ENCODE peak calls at places on chromosomes 12 and 14, in six cellular contexts. One of them, this sample, is unnamed.

GRCh38 chr14:24192933-24193332 is 2.3 kb downstream of the TM9SF1 start:
- DNase-seq in mucosa of descending colon: no peak
- DNase-seq in CD8-positive, alpha-beta T cell: no peak
- DNase-seq in NCI-H345: no peak
- DNase-seq in stimulated activated CD4-positive, alpha-beta T cell treated with anti-CD3 and anti-CD28 coated beads, Interleukin-2, amount 100 ng/mL, for 48 hours: no peak
- DNase-seq in AG04450: no peak
- DNase-seq in this sample: no peak

GRCh38 chr12:117192057-117192456 is 1.8 kb upstream of the FBXO21 start:
- DNase-seq in mucosa of descending colon: no peak
- DNase-seq in CD8-positive, alpha-beta T cell: no peak
- DNase-seq in NCI-H345: no peak
- DNase-seq in stimulated activated CD4-positive, alpha-beta T cell treated with anti-CD3 and anti-CD28 coated beads, Interleukin-2, amount 100 ng/mL, for 48 hours: no peak
- DNase-seq in AG04450: no peak
- DNase-seq in this sample: no peak

GRCh38 chr12:34607520-34608195 is 585.4 kb downstream of the ALG10 start:
- DNase-seq in mucosa of descending colon: peak; percentile 14
- DNase-seq in CD8-positive, alpha-beta T cell: no peak
- DNase-seq in NCI-H345: no peak
- DNase-seq in stimulated activated CD4-positive, alpha-beta T cell treated with anti-CD3 and anti-CD28 coated beads, Interleukin-2, amount 100 ng/mL, for 48 hours: no peak
- DNase-seq in AG04450: no peak
- DNase-seq in this sample: no peak

GRCh38 chr14:74237441-74237840 is 1.8 kb upstream of the VSX2 start:
- DNase-seq in mucosa of descending colon: no peak
- DNase-seq in CD8-positive, alpha-beta T cell: no peak
- DNase-seq in NCI-H345: no peak
- DNase-seq in stimulated activated CD4-positive, alpha-beta T cell treated with anti-CD3 and anti-CD28 coated beads, Interleukin-2, amount 100 ng/mL, for 48 hours: no peak
- DNase-seq in AG04450: no peak
- DNase-seq in this sample: no peak

GRCh38 chr12:116964004-116964739 is 53.4 kb downstream of the FBXW8 start:
- DNase-seq in mucosa of descending colon: no peak
- DNase-seq in CD8-positive, alpha-beta T cell: no peak
- DNase-seq in NCI-H345: no peak
- DNase-seq in stimulated activated CD4-positive, alpha-beta T cell treated with anti-CD3 and anti-CD28 coated beads, Interleukin-2, amount 100 ng/mL, for 48 hours: no peak
- DNase-seq in AG04450: no peak
- DNase-seq in this sample: no peak

GRCh38 chr12:115464673-115465060 is 780.7 kb upstream of the TBX3 start:
- DNase-seq in mucosa of descending colon: no peak
- DNase-seq in CD8-positive, alpha-beta T cell: no peak
- DNase-seq in NCI-H345: no peak
- DNase-seq in stimulated activated CD4-positive, alpha-beta T cell treated with anti-CD3 and anti-CD28 coated beads, Interleukin-2, amount 100 ng/mL, for 48 hours: no peak
- DNase-seq in AG04450: no peak
- DNase-seq in this sample: no peak

GRCh38 chr14:59133202-59133601 is 55.3 kb upstream of the DAAM1 start:
- DNase-seq in mucosa of descending colon: no peak
- DNase-seq in CD8-positive, alpha-beta T cell: no peak
- DNase-seq in NCI-H345: no peak
- DNase-seq in stimulated activated CD4-positive, alpha-beta T cell treated with anti-CD3 and anti-CD28 coated beads, Interleukin-2, amount 100 ng/mL, for 48 hours: no peak
- DNase-seq in AG04450: no peak
- DNase-seq in this sample: no peak

GRCh38 chr14:75032939-75033338 is 18.3 kb downstream of the MLH3 start:
- DNase-seq in mucosa of descending colon: no peak
- DNase-seq in CD8-positive, alpha-beta T cell: no peak
- DNase-seq in NCI-H345: no peak
- DNase-seq in stimulated activated CD4-positive, alpha-beta T cell treated with anti-CD3 and anti-CD28 coated beads, Interleukin-2, amount 100 ng/mL, for 48 hours: no peak
- DNase-seq in AG04450: no peak
- DNase-seq in this sample: no peak

GRCh38 chr14:95288672-95289322 is 30.9 kb downstream of the CLMN start:
- DNase-seq in mucosa of descending colon: no peak
- DNase-seq in CD8-positive, alpha-beta T cell: no peak
- DNase-seq in NCI-H345: no peak
- DNase-seq in stimulated activated CD4-positive, alpha-beta T cell treated with anti-CD3 and anti-CD28 coated beads, Interleukin-2, amount 100 ng/mL, for 48 hours: no peak
- DNase-seq in AG04450: no peak
- DNase-seq in this sample: no peak

GRCh38 chr12:80053048-80053790 is 46.1 kb upstream of the OTOGL start:
- DNase-seq in mucosa of descending colon: peak; percentile 35
- DNase-seq in CD8-positive, alpha-beta T cell: no peak
- DNase-seq in NCI-H345: no peak
- DNase-seq in stimulated activated CD4-positive, alpha-beta T cell treated with anti-CD3 and anti-CD28 coated beads, Interleukin-2, amount 100 ng/mL, for 48 hours: no peak
- DNase-seq in AG04450: peak; percentile 81
- DNase-seq in this sample: peak; percentile 31

GRCh38 chr12:78483767-78484315 is 380.7 kb upstream of the SYT1 start:
- DNase-seq in mucosa of descending colon: no peak
- DNase-seq in CD8-positive, alpha-beta T cell: no peak
- DNase-seq in NCI-H345: peak; percentile 70
- DNase-seq in stimulated activated CD4-positive, alpha-beta T cell treated with anti-CD3 and anti-CD28 coated beads, Interleukin-2, amount 100 ng/mL, for 48 hours: no peak
- DNase-seq in AG04450: no peak
- DNase-seq in this sample: no peak

GRCh38 chr12:30755395-30755762 is 628 bp upstream of the CAPRIN2 start:
- DNase-seq in mucosa of descending colon: no peak
- DNase-seq in CD8-positive, alpha-beta T cell: no peak
- DNase-seq in NCI-H345: no peak
- DNase-seq in stimulated activated CD4-positive, alpha-beta T cell treated with anti-CD3 and anti-CD28 coated beads, Interleukin-2, amount 100 ng/mL, for 48 hours: no peak
- DNase-seq in AG04450: no peak
- DNase-seq in this sample: no peak

GRCh38 chr12:116958402-116959197 is 47.9 kb downstream of the FBXW8 start:
- DNase-seq in mucosa of descending colon: no peak
- DNase-seq in CD8-positive, alpha-beta T cell: no peak
- DNase-seq in NCI-H345: no peak
- DNase-seq in stimulated activated CD4-positive, alpha-beta T cell treated with anti-CD3 and anti-CD28 coated beads, Interleukin-2, amount 100 ng/mL, for 48 hours: no peak
- DNase-seq in AG04450: no peak
- DNase-seq in this sample: no peak

GRCh38 chr12:29032431-29032830 is 116.6 kb upstream of the FAR2 start:
- DNase-seq in mucosa of descending colon: no peak
- DNase-seq in CD8-positive, alpha-beta T cell: no peak
- DNase-seq in NCI-H345: no peak
- DNase-seq in stimulated activated CD4-positive, alpha-beta T cell treated with anti-CD3 and anti-CD28 coated beads, Interleukin-2, amount 100 ng/mL, for 48 hours: no peak
- DNase-seq in AG04450: no peak
- DNase-seq in this sample: no peak

GRCh38 chr12:28933176-28933575 is 215.9 kb upstream of the FAR2 start:
- DNase-seq in mucosa of descending colon: no peak
- DNase-seq in CD8-positive, alpha-beta T cell: no peak
- DNase-seq in NCI-H345: no peak
- DNase-seq in stimulated activated CD4-positive, alpha-beta T cell treated with anti-CD3 and anti-CD28 coated beads, Interleukin-2, amount 100 ng/mL, for 48 hours: no peak
- DNase-seq in AG04450: no peak
- DNase-seq in this sample: no peak

GRCh38 chr12:52189376-52190174 is 2.2 kb downstream of the KRT80 start:
- DNase-seq in mucosa of descending colon: no peak
- DNase-seq in CD8-positive, alpha-beta T cell: no peak
- DNase-seq in NCI-H345: no peak
- DNase-seq in stimulated activated CD4-positive, alpha-beta T cell treated with anti-CD3 and anti-CD28 coated beads, Interleukin-2, amount 100 ng/mL, for 48 hours: no peak
- DNase-seq in AG04450: no peak
- DNase-seq in this sample: no peak

GRCh38 chr12:70948976-70949336 is 28.4 kb upstream of the PTPRR start:
- DNase-seq in mucosa of descending colon: no peak
- DNase-seq in CD8-positive, alpha-beta T cell: no peak
- DNase-seq in NCI-H345: no peak
- DNase-seq in stimulated activated CD4-positive, alpha-beta T cell treated with anti-CD3 and anti-CD28 coated beads, Interleukin-2, amount 100 ng/mL, for 48 hours: no peak
- DNase-seq in AG04450: no peak
- DNase-seq in this sample: no peak

GRCh38 chr12:6954754-6955461 is 3.8 kb downstream of the PTPN6 start:
- DNase-seq in mucosa of descending colon: peak; percentile 27
- DNase-seq in CD8-positive, alpha-beta T cell: no peak
- DNase-seq in NCI-H345: no peak
- DNase-seq in stimulated activated CD4-positive, alpha-beta T cell treated with anti-CD3 and anti-CD28 coated beads, Interleukin-2, amount 100 ng/mL, for 48 hours: no peak
- DNase-seq in AG04450: no peak
- DNase-seq in this sample: no peak

GRCh38 chr12:120654656-120655055 is 14.2 kb downstream of the CABP1 start:
- DNase-seq in mucosa of descending colon: peak; percentile 48
- DNase-seq in CD8-positive, alpha-beta T cell: no peak
- DNase-seq in NCI-H345: no peak
- DNase-seq in stimulated activated CD4-positive, alpha-beta T cell treated with anti-CD3 and anti-CD28 coated beads, Interleukin-2, amount 100 ng/mL, for 48 hours: no peak
- DNase-seq in AG04450: no peak
- DNase-seq in this sample: no peak

GRCh38 chr14:21589317-21589716 is 9.4 kb upstream of the OR10G3 start:
- DNase-seq in mucosa of descending colon: no peak
- DNase-seq in CD8-positive, alpha-beta T cell: no peak
- DNase-seq in NCI-H345: no peak
- DNase-seq in stimulated activated CD4-positive, alpha-beta T cell treated with anti-CD3 and anti-CD28 coated beads, Interleukin-2, amount 100 ng/mL, for 48 hours: no peak
- DNase-seq in AG04450: no peak
- DNase-seq in this sample: no peak

GRCh38 chr14:56219666-56220413 is 101.6 kb downstream of the PELI2 start:
- DNase-seq in mucosa of descending colon: no peak
- DNase-seq in CD8-positive, alpha-beta T cell: no peak
- DNase-seq in NCI-H345: no peak
- DNase-seq in stimulated activated CD4-positive, alpha-beta T cell treated with anti-CD3 and anti-CD28 coated beads, Interleukin-2, amount 100 ng/mL, for 48 hours: no peak
- DNase-seq in AG04450: no peak
- DNase-seq in this sample: no peak

GRCh38 chr12:29782821-29783772 is 645 bp downstream of the TMTC1 start:
- DNase-seq in mucosa of descending colon: peak; percentile 31
- DNase-seq in CD8-positive, alpha-beta T cell: no peak
- DNase-seq in NCI-H345: peak; percentile 55
- DNase-seq in stimulated activated CD4-positive, alpha-beta T cell treated with anti-CD3 and anti-CD28 coated beads, Interleukin-2, amount 100 ng/mL, for 48 hours: no peak
- DNase-seq in AG04450: no peak
- DNase-seq in this sample: no peak

GRCh38 chr12:72729451-72730010 is 457.4 kb downstream of the TRHDE start:
- DNase-seq in mucosa of descending colon: no peak
- DNase-seq in CD8-positive, alpha-beta T cell: no peak
- DNase-seq in NCI-H345: no peak
- DNase-seq in stimulated activated CD4-positive, alpha-beta T cell treated with anti-CD3 and anti-CD28 coated beads, Interleukin-2, amount 100 ng/mL, for 48 hours: no peak
- DNase-seq in AG04450: no peak
- DNase-seq in this sample: no peak

GRCh38 chr12:2682301-2683282 is 112.2 kb upstream of the FKBP4 start:
- DNase-seq in mucosa of descending colon: no peak
- DNase-seq in CD8-positive, alpha-beta T cell: peak; percentile 48
- DNase-seq in NCI-H345: peak; percentile 70
- DNase-seq in stimulated activated CD4-positive, alpha-beta T cell treated with anti-CD3 and anti-CD28 coated beads, Interleukin-2, amount 100 ng/mL, for 48 hours: no peak
- DNase-seq in AG04450: peak; percentile 36
- DNase-seq in this sample: peak; percentile 19

GRCh38 chr12:75704208-75704607 is 192.8 kb upstream of the KRR1 start:
- DNase-seq in mucosa of descending colon: no peak
- DNase-seq in CD8-positive, alpha-beta T cell: no peak
- DNase-seq in NCI-H345: no peak
- DNase-seq in stimulated activated CD4-positive, alpha-beta T cell treated with anti-CD3 and anti-CD28 coated beads, Interleukin-2, amount 100 ng/mL, for 48 hours: no peak
- DNase-seq in AG04450: no peak
- DNase-seq in this sample: no peak

GRCh38 chr12:93918262-93918661 is 230.1 kb upstream of the PLXNC1 start:
- DNase-seq in mucosa of descending colon: no peak
- DNase-seq in CD8-positive, alpha-beta T cell: no peak
- DNase-seq in NCI-H345: no peak
- DNase-seq in stimulated activated CD4-positive, alpha-beta T cell treated with anti-CD3 and anti-CD28 coated beads, Interleukin-2, amount 100 ng/mL, for 48 hours: no peak
- DNase-seq in AG04450: no peak
- DNase-seq in this sample: no peak

GRCh38 chr12:26100966-26101744 is 23.7 kb downstream of the BHLHE41 start:
- DNase-seq in mucosa of descending colon: no peak
- DNase-seq in CD8-positive, alpha-beta T cell: no peak
- DNase-seq in NCI-H345: peak; percentile 11
- DNase-seq in stimulated activated CD4-positive, alpha-beta T cell treated with anti-CD3 and anti-CD28 coated beads, Interleukin-2, amount 100 ng/mL, for 48 hours: no peak
- DNase-seq in AG04450: no peak
- DNase-seq in this sample: no peak

GRCh38 chr12:105672576-105672975 is 342.1 kb downstream of the C12orf75 start:
- DNase-seq in mucosa of descending colon: peak; percentile 36
- DNase-seq in CD8-positive, alpha-beta T cell: no peak
- DNase-seq in NCI-H345: no peak
- DNase-seq in stimulated activated CD4-positive, alpha-beta T cell treated with anti-CD3 and anti-CD28 coated beads, Interleukin-2, amount 100 ng/mL, for 48 hours: no peak
- DNase-seq in AG04450: no peak
- DNase-seq in this sample: no peak

GRCh38 chr12:132143328-132144071 is 619 bp downstream of the DDX51 start:
- DNase-seq in mucosa of descending colon: no peak
- DNase-seq in CD8-positive, alpha-beta T cell: peak; percentile 48
- DNase-seq in NCI-H345: no peak
- DNase-seq in stimulated activated CD4-positive, alpha-beta T cell treated with anti-CD3 and anti-CD28 coated beads, Interleukin-2, amount 100 ng/mL, for 48 hours: no peak
- DNase-seq in AG04450: no peak
- DNase-seq in this sample: no peak

GRCh38 chr14:51704465-51705050 is 52.8 kb downstream of the FRMD6 start:
- DNase-seq in mucosa of descending colon: no peak
- DNase-seq in CD8-positive, alpha-beta T cell: no peak
- DNase-seq in NCI-H345: no peak
- DNase-seq in stimulated activated CD4-positive, alpha-beta T cell treated with anti-CD3 and anti-CD28 coated beads, Interleukin-2, amount 100 ng/mL, for 48 hours: no peak
- DNase-seq in AG04450: no peak
- DNase-seq in this sample: no peak

GRCh38 chr12:113136128-113136989 is 798 bp upstream of the RASAL1 start:
- DNase-seq in mucosa of descending colon: peak; percentile 75
- DNase-seq in CD8-positive, alpha-beta T cell: peak; percentile 83
- DNase-seq in NCI-H345: peak; percentile 29
- DNase-seq in stimulated activated CD4-positive, alpha-beta T cell treated with anti-CD3 and anti-CD28 coated beads, Interleukin-2, amount 100 ng/mL, for 48 hours: peak; percentile 62
- DNase-seq in AG04450: no peak
- DNase-seq in this sample: no peak

GRCh38 chr14:82094819-82095218 is 561.2 kb upstream of the SEL1L start:
- DNase-seq in mucosa of descending colon: no peak
- DNase-seq in CD8-positive, alpha-beta T cell: no peak
- DNase-seq in NCI-H345: peak; percentile 47
- DNase-seq in stimulated activated CD4-positive, alpha-beta T cell treated with anti-CD3 and anti-CD28 coated beads, Interleukin-2, amount 100 ng/mL, for 48 hours: no peak
- DNase-seq in AG04450: no peak
- DNase-seq in this sample: no peak

GRCh38 chr12:12542286-12542685 is 20.4 kb downstream of the DUSP16 start:
- DNase-seq in mucosa of descending colon: no peak
- DNase-seq in CD8-positive, alpha-beta T cell: no peak
- DNase-seq in NCI-H345: no peak
- DNase-seq in stimulated activated CD4-positive, alpha-beta T cell treated with anti-CD3 and anti-CD28 coated beads, Interleukin-2, amount 100 ng/mL, for 48 hours: no peak
- DNase-seq in AG04450: no peak
- DNase-seq in this sample: no peak

GRCh38 chr12:110906516-110906915 is 13.9 kb downstream of the MYL2 start:
- DNase-seq in mucosa of descending colon: no peak
- DNase-seq in CD8-positive, alpha-beta T cell: no peak
- DNase-seq in NCI-H345: no peak
- DNase-seq in stimulated activated CD4-positive, alpha-beta T cell treated with anti-CD3 and anti-CD28 coated beads, Interleukin-2, amount 100 ng/mL, for 48 hours: no peak
- DNase-seq in AG04450: no peak
- DNase-seq in this sample: no peak

GRCh38 chr14:22883191-22883976 is at the start of gene REM2:
- DNase-seq in mucosa of descending colon: no peak
- DNase-seq in CD8-positive, alpha-beta T cell: no peak
- DNase-seq in NCI-H345: peak; percentile 76
- DNase-seq in stimulated activated CD4-positive, alpha-beta T cell treated with anti-CD3 and anti-CD28 coated beads, Interleukin-2, amount 100 ng/mL, for 48 hours: no peak
- DNase-seq in AG04450: no peak
- DNase-seq in this sample: no peak

GRCh38 chr14:33646692-33647260 is 304.1 kb downstream of the EGLN3 start:
- DNase-seq in mucosa of descending colon: no peak
- DNase-seq in CD8-positive, alpha-beta T cell: no peak
- DNase-seq in NCI-H345: no peak
- DNase-seq in stimulated activated CD4-positive, alpha-beta T cell treated with anti-CD3 and anti-CD28 coated beads, Interleukin-2, amount 100 ng/mL, for 48 hours: no peak
- DNase-seq in AG04450: peak; percentile 3
- DNase-seq in this sample: peak; percentile 34

This sample was measured in HS-5.